ENCODE peak calls at places on chromosomes 4 and X, in four cellular contexts. T is AG10803, Y is GM23338, M is testis. S is an unnamed sample.

GRCh38 chr4:182888894-182889293 is 28.3 kb downstream of the DCTD start:
- DNase-seq in T (no peak), Y (no peak), M (no peak), S (no peak)

GRCh38 chr4:147355849-147356248 is 125.0 kb upstream of the EDNRA start:
- DNase-seq in T (peak), Y (no peak), M (no peak), S (no peak)

GRCh38 chr4:143291334-143291733 is 45.3 kb upstream of the GAB1 start:
- DNase-seq in T (no peak), Y (no peak), M (no peak), S (no peak)

GRCh38 chr4:70651864-70652506 is 14.3 kb downstream of the JCHAIN start:
- DNase-seq in T (peak), Y (peak), M (no peak), S (no peak)

GRCh38 chr4:38831653-38832052 is 25.0 kb downstream of the TLR6 start:
- DNase-seq in T (peak), Y (no peak), M (no peak), S (no peak)

GRCh38 chr4:2256781-2257191 is 5.1 kb downstream of the MXD4 start:
- DNase-seq in T (no peak), Y (no peak), M (peak), S (peak)

GRCh38 chr4:188783606-188784157 is 644.4 kb downstream of the TRIML1 start:
- DNase-seq in T (peak), Y (no peak), M (no peak), S (no peak)

GRCh38 chr4:21858971-21859370 is 89.6 kb downstream of the KCNIP4 start:
- DNase-seq in T (no peak), Y (no peak), M (no peak), S (no peak)

GRCh38 chr4:122577808-122578781 is 42.8 kb downstream of the IL21 start:
- DNase-seq in T (peak), Y (peak), M (peak), S (peak)

GRCh38 chrX:1535241-1536041 is 1.5 kb downstream of the P2RY8 start:
- DNase-seq in T (no peak), Y (no peak), M (peak), S (no peak)

DNA sequence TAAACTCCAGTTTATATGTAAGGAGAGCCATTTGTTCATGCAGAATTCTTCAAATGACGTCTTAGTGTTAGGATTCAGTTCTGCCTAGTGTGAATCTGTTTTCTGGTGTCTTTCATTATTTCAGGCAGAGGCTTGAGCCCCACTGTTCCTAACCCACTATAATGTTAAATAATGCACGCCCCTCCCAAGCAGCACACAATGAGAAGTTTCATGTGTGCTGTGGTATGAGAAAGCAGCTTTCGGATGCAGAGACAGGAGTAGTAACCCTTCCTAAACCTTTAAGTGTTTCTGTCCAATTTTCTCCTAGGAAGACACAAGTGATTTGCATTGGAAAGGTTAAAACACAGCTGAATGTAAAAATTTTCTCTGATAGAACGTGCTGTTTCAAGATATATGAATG is 54.5 kb downstream of the TRIM2 start:
- DNase-seq in T (no peak), Y (peak), M (no peak), S (no peak)
- TF ChIP-seq CTCF in T (no peak), Y (no peak), M (no peak), S (no peak)

DNA sequence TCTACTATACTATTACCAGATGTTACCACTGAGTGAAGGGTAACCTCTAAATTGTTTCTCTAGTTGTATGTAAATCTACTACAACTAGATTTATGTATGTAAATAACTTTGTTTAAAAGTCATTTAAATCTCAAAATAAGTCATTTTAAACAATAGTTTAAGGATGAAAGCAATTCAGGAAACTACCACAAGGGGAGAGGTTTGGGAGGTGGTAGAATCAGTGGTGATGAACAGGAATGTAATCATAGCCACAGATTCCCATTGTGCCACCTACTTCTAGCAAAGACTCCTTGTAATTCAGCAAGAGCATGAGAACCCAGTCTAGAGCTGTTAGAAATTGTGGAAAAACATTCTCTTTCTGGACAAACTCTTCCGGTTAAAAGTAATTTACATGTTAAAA is 234.6 kb downstream of the SLC7A11 start:
- DNase-seq in T (peak), Y (peak), M (no peak), S (no peak)
- TF ChIP-seq CTCF in T (peak), Y (peak), M (peak), S (peak)

GRCh38 chr4:8855781-8856245 is 15.8 kb downstream of the HMX1 start:
- DNase-seq in T (no peak), Y (peak), M (no peak), S (no peak)
- TF ChIP-seq CTCF in T (no peak), Y (peak), M (no peak), S (no peak)

DNA sequence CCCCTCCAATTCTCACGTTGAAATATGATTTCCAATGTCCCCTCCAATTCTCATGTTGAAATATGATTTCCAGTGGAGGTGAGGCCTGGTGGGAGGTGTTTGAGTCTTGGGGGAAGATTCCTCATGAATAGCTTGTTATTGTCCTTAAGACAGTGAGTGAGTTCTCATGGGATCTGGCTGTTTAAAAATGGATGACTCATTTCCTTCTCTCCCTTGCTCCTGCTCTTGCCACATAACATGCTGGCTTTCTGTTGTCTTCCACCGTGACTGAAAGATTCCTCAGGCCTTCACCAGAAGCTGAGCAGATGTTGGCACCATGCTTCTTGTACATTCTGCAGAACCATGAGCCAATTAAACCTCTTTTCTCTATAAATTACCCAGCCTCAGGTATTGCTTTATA is 346.8 kb upstream of the TECRL start:
- DNase-seq in T (peak), Y (no peak), M (no peak), S (no peak)
- TF ChIP-seq CTCF in T (no peak), Y (no peak), M (no peak), S (no peak)

DNA sequence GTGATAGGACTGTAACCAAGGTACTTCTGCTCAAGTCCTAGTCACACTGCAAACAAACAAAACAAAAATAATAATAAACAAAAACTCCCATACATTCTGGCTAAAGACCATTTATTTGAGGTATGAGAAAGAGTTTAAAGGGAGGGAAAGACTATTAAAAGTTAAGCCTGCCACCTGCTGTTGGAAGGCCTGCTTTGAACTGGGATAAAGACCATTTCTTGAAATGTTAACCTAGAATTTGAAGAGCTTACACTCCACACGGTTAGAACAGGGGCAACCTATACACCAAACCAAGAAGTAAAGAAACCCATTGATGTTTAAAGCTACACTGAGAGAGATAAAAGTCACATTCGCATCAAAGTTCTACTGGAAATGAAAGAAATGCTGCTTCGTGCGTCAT is 548.7 kb upstream of the DIPK2B start:
- DNase-seq in T (no peak), Y (peak), M (peak), S (no peak)
- TF ChIP-seq CTCF in T (peak), Y (peak), M (peak), S (no peak)

GRCh38 chrX:7514871-7515599 is 327.9 kb upstream of the VCX start:
- DNase-seq in T (peak), Y (peak), M (no peak), S (no peak)
- TF ChIP-seq CTCF in T (no peak), Y (no peak), M (no peak), S (no peak)

GRCh38 chr4:100933628-100934027 is 413.7 kb downstream of the PPP3CA start:
- DNase-seq in T (peak), Y (no peak), M (no peak), S (no peak)
- TF ChIP-seq CTCF in T (no peak), Y (no peak), M (no peak), S (no peak)

GRCh38 chr4:170978990-170979389 is 834.2 kb upstream of the GALNTL6 start:
- DNase-seq in T (no peak), Y (peak), M (peak), S (no peak)
- TF ChIP-seq CTCF in T (no peak), Y (peak), M (no peak), S (no peak)